ENCODE peak calls at places on chromosomes 7 and 10, in eight cellular contexts. One of them, this sample, is unnamed.
A peak's percentile ranks its signal among the peaks of the same experiment; 100 is the strongest.

GRCh38 chr10:29757551-29758297 is 123.0 kb upstream of the SVIL start:
- DNase-seq in K562: no peak
- DNase-seq in gastrocnemius medialis: no peak
- DNase-seq in upper lobe of right lung: no peak
- DNase-seq in Panc1: no peak
- DNase-seq in GM23248: peak; percentile 16
- DNase-seq in tibial nerve: no peak
- DNase-seq in hepatocyte: peak; percentile 72
- DNase-seq in this sample: no peak

GRCh38 chr10:101028446-101029244 is 2.3 kb downstream of the PDZD7 start:
- DNase-seq in K562: no peak
- DNase-seq in gastrocnemius medialis: no peak
- DNase-seq in upper lobe of right lung: no peak
- DNase-seq in Panc1: no peak
- DNase-seq in GM23248: peak; percentile 20
- DNase-seq in tibial nerve: no peak
- DNase-seq in hepatocyte: no peak
- DNase-seq in this sample: peak; percentile 55

GRCh38 chr7:84009051-84009450 is 185.5 kb downstream of the SEMA3A start:
- DNase-seq in K562: no peak
- DNase-seq in gastrocnemius medialis: no peak
- DNase-seq in upper lobe of right lung: no peak
- DNase-seq in Panc1: peak; percentile 52
- DNase-seq in GM23248: peak; percentile 64
- DNase-seq in tibial nerve: no peak
- DNase-seq in hepatocyte: no peak
- DNase-seq in this sample: no peak

GRCh38 chr7:70553364-70553763 is 578.6 kb upstream of the GALNT17 start:
- DNase-seq in K562: no peak
- DNase-seq in gastrocnemius medialis: no peak
- DNase-seq in upper lobe of right lung: no peak
- DNase-seq in Panc1: no peak
- DNase-seq in GM23248: no peak
- DNase-seq in tibial nerve: peak; percentile 18
- DNase-seq in hepatocyte: no peak
- DNase-seq in this sample: no peak

GRCh38 chr10:35887686-35888085 is 245.6 kb upstream of the FZD8 start:
- DNase-seq in K562: no peak
- DNase-seq in gastrocnemius medialis: no peak
- DNase-seq in upper lobe of right lung: no peak
- DNase-seq in Panc1: no peak
- DNase-seq in GM23248: no peak
- DNase-seq in tibial nerve: no peak
- DNase-seq in hepatocyte: no peak
- DNase-seq in this sample: no peak

GRCh38 chr7:18087687-18088078 is 60.0 kb upstream of the PRPS1L1 start:
- DNase-seq in K562: no peak
- DNase-seq in gastrocnemius medialis: no peak
- DNase-seq in upper lobe of right lung: no peak
- DNase-seq in Panc1: no peak
- DNase-seq in GM23248: peak; percentile 1
- DNase-seq in tibial nerve: no peak
- DNase-seq in hepatocyte: peak; percentile 5
- DNase-seq in this sample: no peak

GRCh38 chr10:62384057-62384446 is 9.9 kb downstream of the ZNF365 start:
- DNase-seq in K562: no peak
- DNase-seq in gastrocnemius medialis: no peak
- DNase-seq in upper lobe of right lung: no peak
- DNase-seq in Panc1: peak; percentile 92
- DNase-seq in GM23248: peak; percentile 95
- DNase-seq in tibial nerve: no peak
- DNase-seq in hepatocyte: no peak
- DNase-seq in this sample: no peak

GRCh38 chr7:106984034-106984433 is 60.5 kb upstream of the PRKAR2B start:
- DNase-seq in K562: no peak
- DNase-seq in gastrocnemius medialis: no peak
- DNase-seq in upper lobe of right lung: no peak
- DNase-seq in Panc1: no peak
- DNase-seq in GM23248: no peak
- DNase-seq in tibial nerve: no peak
- DNase-seq in hepatocyte: no peak
- DNase-seq in this sample: no peak

GRCh38 chr7:142896741-142897379 is 11.3 kb upstream of the TRPV6 start:
- DNase-seq in K562: no peak
- DNase-seq in gastrocnemius medialis: no peak
- DNase-seq in upper lobe of right lung: no peak
- DNase-seq in Panc1: no peak
- DNase-seq in GM23248: no peak
- DNase-seq in tibial nerve: no peak
- DNase-seq in hepatocyte: no peak
- DNase-seq in this sample: no peak

GRCh38 chr10:130359711-130360110 is 223.5 kb downstream of the GLRX3 start:
- DNase-seq in K562: no peak
- DNase-seq in gastrocnemius medialis: no peak
- DNase-seq in upper lobe of right lung: no peak
- DNase-seq in Panc1: no peak
- DNase-seq in GM23248: no peak
- DNase-seq in tibial nerve: no peak
- DNase-seq in hepatocyte: no peak
- DNase-seq in this sample: no peak
- H3K9me3 ChIP-seq in K562: no peaks in the 10 kb centered on the region
- H3K9me3 ChIP-seq in gastrocnemius medialis: no peaks in the 10 kb centered on the region
- H3K9me3 ChIP-seq in upper lobe of right lung: no peaks in the 10 kb centered on the region
- H3K9me3 ChIP-seq in Panc1: no peaks in the 10 kb centered on the region
- H3K9me3 ChIP-seq in GM23248: no peaks in the 10 kb centered on the region
- H3K9me3 ChIP-seq in tibial nerve: no peaks in the 10 kb centered on the region
- H3K9me3 ChIP-seq in hepatocyte: no peaks in the 10 kb centered on the region
- H3K9me3 ChIP-seq in this sample: no peaks in the 10 kb centered on the region

GRCh38 chr7:55144333-55144954 is 125.6 kb downstream of the EGFR start:
- DNase-seq in K562: peak; percentile 40
- DNase-seq in gastrocnemius medialis: no peak
- DNase-seq in upper lobe of right lung: no peak
- DNase-seq in Panc1: no peak
- DNase-seq in GM23248: no peak
- DNase-seq in tibial nerve: no peak
- DNase-seq in hepatocyte: no peak
- DNase-seq in this sample: no peak
- H3K4me1 ChIP-seq in K562: no peaks in the 10 kb centered on the region
- H3K4me1 ChIP-seq in gastrocnemius medialis: peaks cover 11% of the 10 kb centered on the region
- H3K4me1 ChIP-seq in upper lobe of right lung: no peaks in the 10 kb centered on the region
- H3K4me1 ChIP-seq in Panc1: peaks cover 7% of the 10 kb centered on the region
- H3K4me1 ChIP-seq in GM23248: peaks cover 17% of the 10 kb centered on the region
- H3K4me1 ChIP-seq in tibial nerve: no peaks in the 10 kb centered on the region
- H3K4me1 ChIP-seq in hepatocyte: no peaks in the 10 kb centered on the region
- H3K4me1 ChIP-seq in this sample: peaks cover 20% of the 10 kb centered on the region

DNA sequence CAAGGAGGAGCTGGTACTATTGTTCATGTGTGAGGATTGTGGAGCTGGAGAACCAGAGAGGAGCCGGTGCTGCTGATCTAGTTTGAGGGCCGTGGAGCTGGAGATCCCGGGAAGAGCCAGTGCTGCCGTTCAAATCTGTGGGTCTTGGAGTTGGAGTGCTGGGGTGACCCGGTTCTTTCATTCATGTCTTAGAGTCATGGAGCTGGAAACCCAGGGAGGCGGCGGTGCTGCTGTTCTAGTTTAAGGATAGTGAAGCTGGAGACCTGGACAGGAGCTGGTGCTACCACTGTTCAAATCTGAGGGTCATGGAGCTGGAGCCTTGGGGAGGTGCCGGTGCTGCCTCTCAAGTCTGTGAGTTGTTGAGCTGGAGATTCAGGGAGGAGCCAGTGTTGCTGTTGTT is 88.5 kb upstream of the ZNF479 start:
- DNase-seq in K562: no peak
- DNase-seq in gastrocnemius medialis: no peak
- DNase-seq in upper lobe of right lung: no peak
- DNase-seq in Panc1: no peak
- DNase-seq in GM23248: no peak
- DNase-seq in tibial nerve: no peak
- DNase-seq in hepatocyte: no peak
- DNase-seq in this sample: no peak
- H3K9me3 ChIP-seq in K562: no peaks in the 10 kb centered on the region
- H3K9me3 ChIP-seq in gastrocnemius medialis: no peaks in the 10 kb centered on the region
- H3K9me3 ChIP-seq in upper lobe of right lung: no peaks in the 10 kb centered on the region
- H3K9me3 ChIP-seq in Panc1: no peaks in the 10 kb centered on the region
- H3K9me3 ChIP-seq in GM23248: no peaks in the 10 kb centered on the region
- H3K9me3 ChIP-seq in tibial nerve: no peaks in the 10 kb centered on the region
- H3K9me3 ChIP-seq in hepatocyte: no peaks in the 10 kb centered on the region
- H3K9me3 ChIP-seq in this sample: no peaks in the 10 kb centered on the region

DNA sequence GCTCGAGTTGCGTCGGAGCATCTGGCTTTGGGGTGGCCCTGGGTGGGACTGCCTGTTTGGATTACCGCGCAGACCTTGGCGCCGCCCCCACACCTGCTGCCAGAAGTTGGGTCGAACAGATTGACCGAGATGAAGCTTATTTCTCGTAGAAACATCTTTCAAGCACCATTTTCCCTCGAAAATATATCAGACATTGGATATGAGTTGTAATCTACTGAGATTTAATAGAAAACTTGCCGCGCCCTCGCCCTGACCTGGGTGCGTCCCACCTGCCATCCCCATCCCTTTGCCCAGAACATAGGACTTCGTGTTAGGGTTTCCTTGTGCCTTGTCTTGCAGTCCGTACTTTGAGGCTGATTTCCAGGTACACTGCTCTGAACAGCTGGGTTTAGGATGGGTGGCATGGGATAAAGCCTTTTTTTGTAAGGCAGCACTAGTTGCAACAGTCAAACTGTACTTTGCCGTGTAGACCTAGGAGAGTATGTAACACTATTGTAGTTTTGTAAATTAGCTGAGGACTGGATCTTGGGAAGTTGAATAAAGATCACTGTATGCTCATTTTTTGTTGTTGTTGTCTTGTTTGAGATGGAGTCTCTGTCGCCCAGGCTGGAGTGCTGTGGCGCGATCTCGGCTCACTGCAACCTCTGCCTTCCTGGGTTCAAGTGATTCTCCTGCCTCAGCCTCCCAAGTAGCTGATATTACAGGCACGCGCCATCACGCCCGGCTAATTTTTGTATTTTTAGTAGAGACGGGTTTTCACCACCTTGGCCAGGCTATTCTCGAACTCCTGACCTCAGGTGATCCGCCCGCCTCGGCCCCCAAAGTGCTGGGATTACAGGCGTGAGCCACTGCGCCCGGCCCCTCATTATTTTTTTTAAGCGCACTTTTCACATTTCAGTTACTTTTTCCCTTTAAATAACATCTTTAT is 978 bp downstream of the OGDH start:
- DNase-seq in K562: no peak
- DNase-seq in gastrocnemius medialis: no peak
- DNase-seq in upper lobe of right lung: no peak
- DNase-seq in Panc1: no peak
- DNase-seq in GM23248: no peak
- DNase-seq in tibial nerve: no peak
- DNase-seq in hepatocyte: no peak
- DNase-seq in this sample: no peak
- H3K4me1 ChIP-seq in K562: peaks cover 8% of the 10 kb centered on the region
- H3K4me1 ChIP-seq in gastrocnemius medialis: peaks cover 13% of the 10 kb centered on the region
- H3K4me1 ChIP-seq in upper lobe of right lung: peaks cover 19% of the 10 kb centered on the region
- H3K4me1 ChIP-seq in Panc1: peaks cover 8% of the 10 kb centered on the region
- H3K4me1 ChIP-seq in GM23248: peaks cover 25% of the 10 kb centered on the region
- H3K4me1 ChIP-seq in tibial nerve: no peaks in the 10 kb centered on the region
- H3K4me1 ChIP-seq in hepatocyte: peaks cover 13% of the 10 kb centered on the region
- H3K4me1 ChIP-seq in this sample: peaks cover 27% of the 10 kb centered on the region

GRCh38 chr7:52085610-52086009 is 769.0 kb upstream of the COBL start:
- DNase-seq in K562: no peak
- DNase-seq in gastrocnemius medialis: no peak
- DNase-seq in upper lobe of right lung: no peak
- DNase-seq in Panc1: no peak
- DNase-seq in GM23248: no peak
- DNase-seq in tibial nerve: no peak
- DNase-seq in hepatocyte: no peak
- DNase-seq in this sample: no peak
- H3K9me3 ChIP-seq in K562: no peaks in the 10 kb centered on the region
- H3K9me3 ChIP-seq in gastrocnemius medialis: no peaks in the 10 kb centered on the region
- H3K9me3 ChIP-seq in upper lobe of right lung: no peaks in the 10 kb centered on the region
- H3K9me3 ChIP-seq in Panc1: no peaks in the 10 kb centered on the region
- H3K9me3 ChIP-seq in GM23248: no peaks in the 10 kb centered on the region
- H3K9me3 ChIP-seq in tibial nerve: no peaks in the 10 kb centered on the region
- H3K9me3 ChIP-seq in hepatocyte: no peaks in the 10 kb centered on the region
- H3K9me3 ChIP-seq in this sample: no peaks in the 10 kb centered on the region

DNA sequence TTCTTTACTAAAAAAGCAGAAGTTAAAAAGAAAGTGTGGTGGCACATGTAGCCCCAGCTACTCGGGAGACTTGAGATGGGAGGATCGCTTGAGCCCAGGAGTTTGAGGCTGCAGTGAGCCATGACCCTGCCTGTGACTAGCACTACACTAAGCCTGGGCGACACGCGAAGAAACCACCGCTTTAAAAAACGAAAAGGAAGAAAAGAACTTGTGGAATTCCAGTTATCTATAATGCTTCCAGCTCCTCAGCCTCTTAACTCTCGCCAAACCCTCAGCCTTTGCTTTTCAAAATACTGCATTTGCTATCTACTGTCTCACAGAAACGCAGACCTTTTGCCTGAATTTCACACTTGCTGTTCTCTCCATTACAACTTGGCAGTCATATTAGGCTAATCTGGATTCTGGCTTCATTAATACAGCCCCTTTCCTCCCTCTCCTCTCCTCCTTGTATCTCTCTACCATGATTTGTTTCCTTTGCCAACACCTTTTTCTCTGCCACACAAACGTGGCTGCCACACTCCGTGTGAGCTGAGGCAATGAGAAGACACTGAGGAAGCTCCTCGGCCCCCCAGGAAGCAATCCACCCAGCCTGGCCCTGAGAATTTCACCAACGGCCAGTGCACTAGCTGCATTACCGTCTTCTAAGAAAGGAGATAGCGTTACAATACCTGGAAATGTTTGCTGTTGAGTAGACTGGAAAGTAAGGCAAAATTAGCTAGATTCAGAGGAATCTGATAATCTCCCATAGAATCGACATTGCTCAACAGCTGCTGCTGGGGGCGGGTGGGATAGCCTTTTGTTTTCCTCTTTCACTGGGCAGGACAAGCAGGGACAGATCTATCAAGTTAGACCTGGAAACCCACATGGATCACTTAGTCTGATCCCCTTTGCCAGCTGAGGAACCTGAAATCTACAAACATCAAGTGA is 37.2 kb downstream of the CALML5 start:
- DNase-seq in K562: no peak
- DNase-seq in gastrocnemius medialis: no peak
- DNase-seq in upper lobe of right lung: no peak
- DNase-seq in Panc1: no peak
- DNase-seq in GM23248: peak; percentile 37
- DNase-seq in tibial nerve: no peak
- DNase-seq in hepatocyte: no peak
- DNase-seq in this sample: no peak
- H3K4me1 ChIP-seq in K562: peaks cover 61% of the 10 kb centered on the region
- H3K4me1 ChIP-seq in gastrocnemius medialis: no peaks in the 10 kb centered on the region
- H3K4me1 ChIP-seq in upper lobe of right lung: no peaks in the 10 kb centered on the region
- H3K4me1 ChIP-seq in Panc1: no peaks in the 10 kb centered on the region
- H3K4me1 ChIP-seq in GM23248: peaks cover 26% of the 10 kb centered on the region
- H3K4me1 ChIP-seq in tibial nerve: no peaks in the 10 kb centered on the region
- H3K4me1 ChIP-seq in hepatocyte: peaks cover 43% of the 10 kb centered on the region
- H3K4me1 ChIP-seq in this sample: no peaks in the 10 kb centered on the region

GRCh38 chr7:114343949-114344708 is 70.5 kb upstream of the FOXP2 start:
- DNase-seq in K562: no peak
- DNase-seq in gastrocnemius medialis: no peak
- DNase-seq in upper lobe of right lung: no peak
- DNase-seq in Panc1: no peak
- DNase-seq in GM23248: no peak
- DNase-seq in tibial nerve: no peak
- DNase-seq in hepatocyte: no peak
- DNase-seq in this sample: no peak
- H3K9me3 ChIP-seq in K562: no peaks in the 10 kb centered on the region
- H3K9me3 ChIP-seq in gastrocnemius medialis: no peaks in the 10 kb centered on the region
- H3K9me3 ChIP-seq in upper lobe of right lung: no peaks in the 10 kb centered on the region
- H3K9me3 ChIP-seq in Panc1: no peaks in the 10 kb centered on the region
- H3K9me3 ChIP-seq in GM23248: no peaks in the 10 kb centered on the region
- H3K9me3 ChIP-seq in tibial nerve: no peaks in the 10 kb centered on the region
- H3K9me3 ChIP-seq in hepatocyte: no peaks in the 10 kb centered on the region
- H3K9me3 ChIP-seq in this sample: no peaks in the 10 kb centered on the region

This sample was measured in psoas muscle.